ENCODE peak calls at places on chromosomes 16 and 17, in seven cellular contexts. H, B, U, P, F, G and Y are unnamed samples.

GRCh38 chr17:49552070-49552751 is 23.5 kb upstream of the NXPH3 start:
- DNase-seq in P (no peak), B (no peak), G (no peak), U (peak), F (no peak), H (no peak), Y (no peak)

GRCh38 chr17:12955521-12955920 is 62.3 kb downstream of the ELAC2 start:
- DNase-seq in H (no peak), P (no peak), B (no peak), F (no peak), U (no peak), G (no peak), Y (no peak)

GRCh38 chr17:47660064-47660492 is 10.4 kb downstream of the KPNB1 start:
- DNase-seq in B (no peak), P (peak), G (no peak), F (no peak), H (no peak), U (no peak), Y (no peak)

GRCh38 chr17:80308672-80309517 is 48.2 kb downstream of the RNF213 start:
- DNase-seq in F (no peak), H (no peak), P (no peak), U (no peak), G (no peak), B (no peak), Y (no peak)

GRCh38 chr17:1043601-1044251 is 46.8 kb downstream of the TIMM22 start:
- DNase-seq in F (no peak), U (no peak), G (no peak), P (no peak), H (no peak), B (no peak), Y (no peak)

GRCh38 chr17:3802461-3803307 is 1.7 kb upstream of the ITGAE start:
- DNase-seq in U (peak), B (peak), H (no peak), F (no peak), G (no peak), P (no peak), Y (no peak)

GRCh38 chr17:81868674-81869220 is 2.4 kb downstream of the ARHGDIA start:
- DNase-seq in F (no peak), H (peak), U (peak), B (peak), P (no peak), G (no peak), Y (no peak)

GRCh38 chr16:67653131-67654068 is 6.7 kb downstream of the ACD start:
- DNase-seq in U (no peak), P (no peak), B (no peak), G (no peak), H (peak), F (no peak), Y (peak)

GRCh38 chr17:56994009-56994792 is 16.3 kb downstream of the SCPEP1 start:
- DNase-seq in B (peak), G (no peak), P (no peak), H (no peak), F (no peak), U (peak), Y (peak)

GRCh38 chr16:86073103-86073625 is 174.2 kb downstream of the IRF8 start:
- DNase-seq in F (no peak), U (no peak), H (peak), B (no peak), P (no peak), G (no peak), Y (no peak)

GRCh38 chr16:6019490-6019991 is 921.9 kb upstream of the EEF2KMT start:
- DNase-seq in G (no peak), U (no peak), F (no peak), H (no peak), P (no peak), B (no peak), Y (no peak)

GRCh38 chr17:19341641-19342610 is 20.6 kb downstream of the B9D1 start:
- DNase-seq in F (no peak), H (no peak), U (peak), G (no peak), B (no peak), P (no peak), Y (no peak)

GRCh38 chr17:28086519-28086918 is 44.0 kb downstream of the NLK start:
- DNase-seq in U (peak), B (no peak), F (no peak), P (no peak), H (no peak), G (no peak), Y (no peak)

GRCh38 chr16:5505093-5505887 is 407.7 kb upstream of the EEF2KMT start:
- DNase-seq in F (no peak), H (no peak), U (no peak), P (no peak), G (no peak), B (no peak), Y (no peak)

GRCh38 chr17:77100009-77100408 is 40.8 kb upstream of the SEC14L1 start:
- DNase-seq in H (no peak), U (no peak), P (no peak), B (no peak), G (no peak), F (peak), Y (peak)

GRCh38 chr17:75525806-75526554 is 483 bp downstream of the LLGL2 start:
- DNase-seq in P (no peak), H (no peak), G (no peak), F (no peak), B (no peak), U (no peak), Y (peak)

GRCh38 chr17:63653018-63653417 is 30.8 kb downstream of the MAP3K3 start:
- DNase-seq in G (no peak), U (no peak), F (no peak), H (no peak), B (no peak), P (no peak), Y (no peak)

GRCh38 chr16:58211245-58211644 is 13.3 kb upstream of the CSNK2A2 start:
- DNase-seq in U (no peak), F (no peak), H (no peak), B (no peak), P (no peak), G (no peak), Y (no peak)

GRCh38 chr16:48684148-48684547 is 74.2 kb upstream of the N4BP1 start:
- DNase-seq in F (no peak), B (no peak), U (no peak), G (no peak), H (no peak), P (no peak), Y (no peak)

GRCh38 chr17:28346746-28347246 is 10.5 kb downstream of the POLDIP2 start:
- DNase-seq in F (no peak), B (no peak), U (no peak), G (no peak), P (no peak), H (no peak), Y (peak)

GRCh38 chr17:80845121-80845862 is 146.3 kb upstream of the CHMP6 start:
- DNase-seq in F (no peak), H (no peak), B (no peak), P (no peak), U (no peak), G (no peak), Y (no peak)

GRCh38 chr16:29971304-29971703 is 2.4 kb upstream of the TAOK2 start:
- DNase-seq in P (no peak), U (no peak), B (no peak), F (no peak), G (no peak), H (no peak), Y (no peak)

GRCh38 chr17:69335018-69335417 is 8.1 kb upstream of the ABCA5 start:
- DNase-seq in F (no peak), G (peak), P (no peak), B (no peak), U (peak), H (no peak), Y (no peak)

GRCh38 chr16:17836868-17837602 is 366.3 kb upstream of the XYLT1 start:
- DNase-seq in P (no peak), F (no peak), B (peak), G (peak), U (peak), H (peak), Y (no peak)

GRCh38 chr16:3961449-3961849 is 80.9 kb upstream of the CREBBP start:
- DNase-seq in B (no peak), H (peak), F (no peak), G (peak), U (peak), P (no peak), Y (peak)

GRCh38 chr17:19417611-19418010 is 6.6 kb downstream of the RNF112 start:
- DNase-seq in H (no peak), B (no peak), G (no peak), F (no peak), U (peak), P (no peak), Y (no peak)

GRCh38 chr17:44220211-44221071 is 966 bp upstream of the UBTF start:
- DNase-seq in G (peak), U (peak), B (no peak), P (peak), H (peak), F (no peak), Y (peak)

GRCh38 chr17:82338858-82339633 is 5.5 kb upstream of the SECTM1 start:
- DNase-seq in P (no peak), H (peak), G (peak), F (no peak), B (peak), U (peak), Y (peak)

GRCh38 chr17:81349397-81350319 is 45.6 kb upstream of the BAHCC1 start:
- DNase-seq in P (no peak), U (no peak), G (no peak), H (no peak), F (no peak), B (peak), Y (no peak)

GRCh38 chr17:64281962-64282752 is 19.1 kb upstream of the TEX2 start:
- DNase-seq in H (peak), F (peak), P (peak), B (no peak), U (peak), G (peak), Y (peak)

GRCh38 chr16:84647830-84648594 is at the start of gene KLHL36:
- DNase-seq in H (peak), B (no peak), U (no peak), F (peak), G (peak), P (peak), Y (peak)